ENCODE peak calls at places on chromosomes 4 and X, in eight cellular contexts. Y is endodermal cell, J is stomach, E is cardiac fibroblast, D is Peyer's patch, O is tibial nerve, B is AG09309, X is heart left ventricle. W is an unnamed sample.

GRCh38 chr4:124754671-124755070 is 42.1 kb upstream of the ANKRD50 start:
- DNase-seq in J (no peak), E (peak; percentile 48), D (no peak), Y (no peak), B (no peak), O (no peak), X (no peak), W (no peak)

GRCh38 chr4:4182835-4183568 is 43.7 kb downstream of the OTOP1 start:
- DNase-seq in E (peak; percentile 31), D (no peak), J (no peak), O (no peak), X (no peak), B (no peak), Y (peak; percentile 89), W (no peak)

GRCh38 chr4:1039493-1040343 is 28.3 kb downstream of the FGFRL1 start:
- DNase-seq in B (no peak), D (no peak), O (no peak), E (peak; percentile 36), Y (peak; percentile 87), X (no peak), J (peak; percentile 82), W (no peak)

GRCh38 chr4:70818921-70819320 is 20.8 kb downstream of the GRSF1 start:
- DNase-seq in D (no peak), J (no peak), X (no peak), Y (no peak), O (no peak), B (no peak), E (no peak), W (no peak)

GRCh38 chr4:17232575-17233253 is 279.2 kb downstream of the QDPR start:
- DNase-seq in D (no peak), E (peak; percentile 59), B (peak; percentile 35), J (peak; percentile 30), O (peak; percentile 46), Y (no peak), X (no peak), W (no peak)

GRCh38 chr4:95869961-95870500 is 30.1 kb downstream of the PDHA2 start:
- DNase-seq in Y (no peak), E (no peak), B (no peak), D (no peak), J (no peak), O (no peak), X (no peak), W (no peak)

GRCh38 chr4:91170756-91171155 is 1043.6 kb downstream of the CCSER1 start:
- DNase-seq in J (no peak), Y (no peak), O (no peak), E (no peak), B (no peak), X (no peak), D (no peak), W (no peak)

GRCh38 chrX:123236868-123237267 is 52.8 kb downstream of the GRIA3 start:
- DNase-seq in E (no peak), O (no peak), J (no peak), B (no peak), X (no peak), Y (no peak), D (no peak), W (no peak)

GRCh38 chr4:38870098-38870850 is 2.7 kb downstream of the FAM114A1 start:
- DNase-seq in J (no peak), X (no peak), E (no peak), O (no peak), D (no peak), B (no peak), Y (no peak), W (no peak)

GRCh38 chr4:985123-985830 is 1.6 kb upstream of the IDUA start:
- DNase-seq in E (peak; percentile 9), X (peak; percentile 88), J (peak; percentile 88), O (peak; percentile 38), D (peak; percentile 93), Y (peak; percentile 92), B (no peak), W (no peak)

GRCh38 chrX:431032-431431 is 44.3 kb upstream of the PPP2R3B start:
- DNase-seq in O (no peak), D (no peak), E (no peak), B (no peak), Y (no peak), X (no peak), J (no peak), W (no peak)

DNA sequence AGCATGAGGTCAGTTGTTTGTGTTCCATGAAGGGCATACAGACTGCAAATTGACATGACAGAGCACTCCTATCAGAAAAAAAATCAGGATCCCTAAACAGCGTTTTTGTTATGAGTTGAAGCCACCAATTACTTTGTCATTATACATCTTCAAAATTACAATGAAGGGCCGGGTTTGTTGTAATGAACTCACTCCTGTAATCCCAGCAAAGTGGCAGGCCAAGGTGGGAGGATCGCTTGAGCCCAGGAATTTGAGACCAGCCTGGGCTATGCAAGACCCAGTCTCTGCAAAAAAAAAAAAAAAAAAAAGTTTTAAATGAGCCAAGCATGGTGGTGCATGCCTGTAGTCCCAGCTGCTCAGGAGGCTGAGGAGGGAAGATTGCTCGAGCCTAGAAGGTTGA is 3.5 kb upstream of the DCTD start:
- DNase-seq in Y (no peak), B (no peak), X (no peak), J (no peak), O (no peak), D (no peak), E (no peak), W (no peak)
- TF ChIP-seq CTCF in Y (no peak), B (no peak), X (no peak), J (no peak), O (no peak), D (no peak), E (no peak), W (no peak)

GRCh38 chrX:19122641-19123009 is 357 bp upstream of the ADGRG2 start:
- DNase-seq in Y (no peak), J (no peak), B (no peak), O (no peak), X (no peak), E (no peak), D (no peak), W (no peak)
- H3K4me3 ChIP-seq in Y (peak overlapping the region; percentile 57), J (peak overlapping the region; percentile 43), B (no peak overlapping the region), O (peak overlapping the region; percentile 57), X (no peak overlapping the region), E (no peak overlapping the region), D (peak overlapping the region; percentile 44), W (no peak overlapping the region)

GRCh38 chrX:115912372-115912897 is 258.1 kb upstream of the AGTR2 start:
- DNase-seq in D (no peak), E (no peak), Y (no peak), B (no peak), O (no peak), X (no peak), J (no peak), W (peak; percentile 94)
- TF ChIP-seq CTCF in D (no peak), E (peak; percentile 9), Y (peak; percentile 72), B (peak; percentile 58), O (no peak), X (no peak), J (no peak), W (peak; percentile 61)

DNA sequence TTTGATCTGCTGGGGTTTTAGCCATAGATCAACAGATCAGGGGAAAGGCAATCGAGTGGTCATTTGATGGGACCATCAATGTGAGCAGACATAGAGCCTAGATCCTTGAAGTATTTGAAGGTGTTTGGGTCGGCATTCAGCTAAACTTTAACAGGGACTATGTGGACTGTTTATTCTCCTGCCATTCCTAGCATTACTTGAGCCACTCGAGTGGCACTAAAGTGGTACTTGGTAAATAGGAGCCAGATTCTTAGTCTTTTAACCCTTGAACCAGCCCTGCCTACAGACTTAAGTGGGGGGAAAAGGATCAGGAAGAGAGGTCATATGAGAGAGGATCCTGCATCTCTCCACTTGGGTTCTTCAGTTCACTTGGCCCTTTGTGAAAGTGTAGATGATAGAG is 3.8 kb downstream of the MSN start:
- DNase-seq in Y (no peak), X (no peak), J (no peak), O (no peak), B (no peak), E (no peak), D (no peak), W (no peak)
- H3K4me3 ChIP-seq in Y (no peak overlapping the region), X (no peak overlapping the region), J (no peak overlapping the region), O (no peak overlapping the region), B (no peak overlapping the region), E (no peak overlapping the region), D (no peak overlapping the region), W (peak overlapping the region; percentile 44)

DNA sequence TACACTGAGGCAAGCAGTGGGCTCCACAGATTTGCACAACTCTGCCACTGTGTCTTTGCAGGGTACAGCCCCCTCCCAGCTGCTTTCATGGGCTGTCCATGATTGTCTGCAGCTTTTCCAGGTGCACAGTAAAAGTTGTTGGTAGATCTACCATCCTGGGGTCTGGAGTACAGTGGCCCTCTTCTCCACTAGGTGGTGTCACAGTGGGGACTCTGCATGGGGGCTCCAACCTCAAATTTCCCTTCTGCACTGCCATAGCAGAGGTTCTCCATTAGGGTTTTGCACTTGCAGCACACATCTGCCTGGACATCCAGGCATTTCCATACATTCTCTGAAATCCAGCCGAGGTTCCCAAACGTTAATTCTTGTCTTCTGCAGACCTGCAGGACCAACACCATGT is 1002.3 kb downstream of the FAM133A start:
- DNase-seq in E (no peak), D (no peak), X (no peak), B (no peak), Y (peak; percentile 58), J (no peak), O (no peak), W (no peak)
- TF ChIP-seq CTCF in E (no peak), D (no peak), X (no peak), B (no peak), Y (peak; percentile 71), J (no peak), O (no peak), W (no peak)

DNA sequence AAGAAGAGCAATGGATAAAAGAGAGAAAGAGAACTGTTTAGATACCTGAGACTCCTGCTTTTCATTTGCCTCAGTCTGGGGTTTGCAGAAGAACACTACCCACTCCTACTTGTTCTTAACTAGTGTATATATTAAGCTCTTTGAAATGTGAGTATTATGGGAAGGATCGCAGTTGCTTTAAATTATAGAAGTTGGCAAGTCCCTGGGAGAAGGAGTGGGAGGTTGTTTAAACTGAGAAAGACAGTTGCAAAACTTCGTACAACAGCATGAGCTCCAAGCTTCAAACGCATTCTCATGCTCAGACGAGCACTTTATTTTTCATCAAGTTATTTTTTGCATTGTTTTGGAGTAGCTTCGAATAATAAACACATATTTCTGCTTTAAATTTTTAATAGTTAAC is 88.1 kb upstream of the C1QTNF7 start:
- DNase-seq in O (no peak), B (no peak), E (peak; percentile 8), Y (no peak), X (no peak), D (no peak), J (no peak), W (no peak)
- H3K4me3 ChIP-seq in O (no peak overlapping the region), B (no peak overlapping the region), E (no peak overlapping the region), Y (no peak overlapping the region), X (no peak overlapping the region), D (no peak overlapping the region), J (peak overlapping the region; percentile 29), W (no peak overlapping the region)